ENCODE peak calls at places on chromosomes 6 and 20, in five cellular contexts. One of them, this sample, is unnamed.

GRCh38 chr20:35952480-35953410 is 1.6 kb downstream of the SCAND1 start:
- DNase-seq in stimulated activated naive CD8-positive, alpha-beta T cell treated with anti-CD3 and anti-CD28 coated beads, Interleukin-15, Interleukin-2, amounts not matched to agents 100 U/mL and 50 U/mL, for 24 hours: no peak
- DNase-seq in CD8-positive, alpha-beta T cell: no peak
- DNase-seq in NCI-H1092: no peak
- DNase-seq in LoVo: peak
- DNase-seq in this sample: no peak

GRCh38 chr6:148677594-148678476 is 69.0 kb upstream of the UST start:
- DNase-seq in stimulated activated naive CD8-positive, alpha-beta T cell treated with anti-CD3 and anti-CD28 coated beads, Interleukin-15, Interleukin-2, amounts not matched to agents 100 U/mL and 50 U/mL, for 24 hours: no peak
- DNase-seq in CD8-positive, alpha-beta T cell: no peak
- DNase-seq in NCI-H1092: no peak
- DNase-seq in LoVo: no peak
- DNase-seq in this sample: no peak

GRCh38 chr6:79570129-79570801 is 33.0 kb upstream of the LCA5 start:
- DNase-seq in stimulated activated naive CD8-positive, alpha-beta T cell treated with anti-CD3 and anti-CD28 coated beads, Interleukin-15, Interleukin-2, amounts not matched to agents 100 U/mL and 50 U/mL, for 24 hours: no peak
- DNase-seq in CD8-positive, alpha-beta T cell: no peak
- DNase-seq in NCI-H1092: no peak
- DNase-seq in LoVo: peak
- DNase-seq in this sample: no peak

GRCh38 chr6:67277312-67277711 is 1357.8 kb upstream of the ADGRB3 start:
- DNase-seq in stimulated activated naive CD8-positive, alpha-beta T cell treated with anti-CD3 and anti-CD28 coated beads, Interleukin-15, Interleukin-2, amounts not matched to agents 100 U/mL and 50 U/mL, for 24 hours: no peak
- DNase-seq in CD8-positive, alpha-beta T cell: no peak
- DNase-seq in NCI-H1092: no peak
- DNase-seq in LoVo: no peak
- DNase-seq in this sample: no peak

GRCh38 chr6:17845598-17845997 is 138.9 kb upstream of the NUP153 start:
- DNase-seq in stimulated activated naive CD8-positive, alpha-beta T cell treated with anti-CD3 and anti-CD28 coated beads, Interleukin-15, Interleukin-2, amounts not matched to agents 100 U/mL and 50 U/mL, for 24 hours: no peak
- DNase-seq in CD8-positive, alpha-beta T cell: no peak
- DNase-seq in NCI-H1092: no peak
- DNase-seq in LoVo: no peak
- DNase-seq in this sample: peak

GRCh38 chr20:31833130-31833930 is 12.1 kb downstream of the FOXS1 start:
- DNase-seq in stimulated activated naive CD8-positive, alpha-beta T cell treated with anti-CD3 and anti-CD28 coated beads, Interleukin-15, Interleukin-2, amounts not matched to agents 100 U/mL and 50 U/mL, for 24 hours: peak
- DNase-seq in CD8-positive, alpha-beta T cell: peak
- DNase-seq in NCI-H1092: no peak
- DNase-seq in LoVo: peak
- DNase-seq in this sample: peak

GRCh38 chr6:44234101-44235090 is 11.0 kb downstream of the SLC29A1 start:
- DNase-seq in stimulated activated naive CD8-positive, alpha-beta T cell treated with anti-CD3 and anti-CD28 coated beads, Interleukin-15, Interleukin-2, amounts not matched to agents 100 U/mL and 50 U/mL, for 24 hours: peak
- DNase-seq in CD8-positive, alpha-beta T cell: no peak
- DNase-seq in NCI-H1092: peak
- DNase-seq in LoVo: no peak
- DNase-seq in this sample: peak

GRCh38 chr6:117265425-117266266 is at the start of gene VGLL2:
- DNase-seq in stimulated activated naive CD8-positive, alpha-beta T cell treated with anti-CD3 and anti-CD28 coated beads, Interleukin-15, Interleukin-2, amounts not matched to agents 100 U/mL and 50 U/mL, for 24 hours: no peak
- DNase-seq in CD8-positive, alpha-beta T cell: no peak
- DNase-seq in NCI-H1092: no peak
- DNase-seq in LoVo: no peak
- DNase-seq in this sample: peak

GRCh38 chr6:164022632-164023031 is 608.1 kb downstream of the QKI start:
- DNase-seq in stimulated activated naive CD8-positive, alpha-beta T cell treated with anti-CD3 and anti-CD28 coated beads, Interleukin-15, Interleukin-2, amounts not matched to agents 100 U/mL and 50 U/mL, for 24 hours: no peak
- DNase-seq in CD8-positive, alpha-beta T cell: no peak
- DNase-seq in NCI-H1092: no peak
- DNase-seq in LoVo: no peak
- DNase-seq in this sample: no peak

GRCh38 chr6:35722121-35722761 is 14.6 kb upstream of the ARMC12 start:
- DNase-seq in stimulated activated naive CD8-positive, alpha-beta T cell treated with anti-CD3 and anti-CD28 coated beads, Interleukin-15, Interleukin-2, amounts not matched to agents 100 U/mL and 50 U/mL, for 24 hours: no peak
- DNase-seq in CD8-positive, alpha-beta T cell: no peak
- DNase-seq in NCI-H1092: no peak
- DNase-seq in LoVo: no peak
- DNase-seq in this sample: no peak

GRCh38 chr20:25622049-25622448 is 1.8 kb downstream of the NANP start:
- DNase-seq in stimulated activated naive CD8-positive, alpha-beta T cell treated with anti-CD3 and anti-CD28 coated beads, Interleukin-15, Interleukin-2, amounts not matched to agents 100 U/mL and 50 U/mL, for 24 hours: no peak
- DNase-seq in CD8-positive, alpha-beta T cell: no peak
- DNase-seq in NCI-H1092: no peak
- DNase-seq in LoVo: no peak
- DNase-seq in this sample: no peak

GRCh38 chr6:73519943-73520687 is 717 bp downstream of the EEF1A1 start:
- DNase-seq in stimulated activated naive CD8-positive, alpha-beta T cell treated with anti-CD3 and anti-CD28 coated beads, Interleukin-15, Interleukin-2, amounts not matched to agents 100 U/mL and 50 U/mL, for 24 hours: peak
- DNase-seq in CD8-positive, alpha-beta T cell: peak
- DNase-seq in NCI-H1092: no peak
- DNase-seq in LoVo: peak
- DNase-seq in this sample: peak

GRCh38 chr20:24350923-24351368 is 118.5 kb upstream of the SYNDIG1 start:
- DNase-seq in stimulated activated naive CD8-positive, alpha-beta T cell treated with anti-CD3 and anti-CD28 coated beads, Interleukin-15, Interleukin-2, amounts not matched to agents 100 U/mL and 50 U/mL, for 24 hours: no peak
- DNase-seq in CD8-positive, alpha-beta T cell: no peak
- DNase-seq in NCI-H1092: no peak
- DNase-seq in LoVo: no peak
- DNase-seq in this sample: no peak

GRCh38 chr6:52410979-52411378 is 9.2 kb upstream of the EFHC1 start:
- DNase-seq in stimulated activated naive CD8-positive, alpha-beta T cell treated with anti-CD3 and anti-CD28 coated beads, Interleukin-15, Interleukin-2, amounts not matched to agents 100 U/mL and 50 U/mL, for 24 hours: no peak
- DNase-seq in CD8-positive, alpha-beta T cell: no peak
- DNase-seq in NCI-H1092: no peak
- DNase-seq in LoVo: no peak
- DNase-seq in this sample: no peak

GRCh38 chr6:141252828-141253608 is 879.7 kb upstream of the GJE1 start:
- DNase-seq in stimulated activated naive CD8-positive, alpha-beta T cell treated with anti-CD3 and anti-CD28 coated beads, Interleukin-15, Interleukin-2, amounts not matched to agents 100 U/mL and 50 U/mL, for 24 hours: no peak
- DNase-seq in CD8-positive, alpha-beta T cell: no peak
- DNase-seq in NCI-H1092: no peak
- DNase-seq in LoVo: no peak
- DNase-seq in this sample: no peak

GRCh38 chr6:116282698-116283097 is 3.0 kb upstream of the TSPYL1 start:
- DNase-seq in stimulated activated naive CD8-positive, alpha-beta T cell treated with anti-CD3 and anti-CD28 coated beads, Interleukin-15, Interleukin-2, amounts not matched to agents 100 U/mL and 50 U/mL, for 24 hours: no peak
- DNase-seq in CD8-positive, alpha-beta T cell: no peak
- DNase-seq in NCI-H1092: no peak
- DNase-seq in LoVo: no peak
- DNase-seq in this sample: no peak

GRCh38 chr6:7879579-7879978 is 31.0 kb downstream of the TXNDC5 start:
- DNase-seq in stimulated activated naive CD8-positive, alpha-beta T cell treated with anti-CD3 and anti-CD28 coated beads, Interleukin-15, Interleukin-2, amounts not matched to agents 100 U/mL and 50 U/mL, for 24 hours: no peak
- DNase-seq in CD8-positive, alpha-beta T cell: no peak
- DNase-seq in NCI-H1092: no peak
- DNase-seq in LoVo: no peak
- DNase-seq in this sample: no peak

GRCh38 chr20:9051508-9051907 is 17.4 kb upstream of the PLCB4 start:
- DNase-seq in stimulated activated naive CD8-positive, alpha-beta T cell treated with anti-CD3 and anti-CD28 coated beads, Interleukin-15, Interleukin-2, amounts not matched to agents 100 U/mL and 50 U/mL, for 24 hours: no peak
- DNase-seq in CD8-positive, alpha-beta T cell: no peak
- DNase-seq in NCI-H1092: no peak
- DNase-seq in LoVo: peak
- DNase-seq in this sample: no peak

GRCh38 chr6:169316651-169317050 is 63.0 kb upstream of the THBS2 start:
- DNase-seq in stimulated activated naive CD8-positive, alpha-beta T cell treated with anti-CD3 and anti-CD28 coated beads, Interleukin-15, Interleukin-2, amounts not matched to agents 100 U/mL and 50 U/mL, for 24 hours: no peak
- DNase-seq in CD8-positive, alpha-beta T cell: no peak
- DNase-seq in NCI-H1092: no peak
- DNase-seq in LoVo: no peak
- DNase-seq in this sample: no peak

GRCh38 chr20:50746138-50746940 is 15.0 kb downstream of the PARD6B start:
- DNase-seq in stimulated activated naive CD8-positive, alpha-beta T cell treated with anti-CD3 and anti-CD28 coated beads, Interleukin-15, Interleukin-2, amounts not matched to agents 100 U/mL and 50 U/mL, for 24 hours: no peak
- DNase-seq in CD8-positive, alpha-beta T cell: no peak
- DNase-seq in NCI-H1092: no peak
- DNase-seq in LoVo: peak
- DNase-seq in this sample: no peak

GRCh38 chr6:143401636-143402370 is 48.7 kb downstream of the ADAT2 start:
- DNase-seq in stimulated activated naive CD8-positive, alpha-beta T cell treated with anti-CD3 and anti-CD28 coated beads, Interleukin-15, Interleukin-2, amounts not matched to agents 100 U/mL and 50 U/mL, for 24 hours: no peak
- DNase-seq in CD8-positive, alpha-beta T cell: no peak
- DNase-seq in NCI-H1092: no peak
- DNase-seq in LoVo: no peak
- DNase-seq in this sample: no peak

GRCh38 chr6:72248621-72249020 is 362.3 kb downstream of the RIMS1 start:
- DNase-seq in stimulated activated naive CD8-positive, alpha-beta T cell treated with anti-CD3 and anti-CD28 coated beads, Interleukin-15, Interleukin-2, amounts not matched to agents 100 U/mL and 50 U/mL, for 24 hours: no peak
- DNase-seq in CD8-positive, alpha-beta T cell: no peak
- DNase-seq in NCI-H1092: no peak
- DNase-seq in LoVo: no peak
- DNase-seq in this sample: no peak

GRCh38 chr6:79671605-79672266 is 40.6 kb downstream of the SH3BGRL2 start:
- DNase-seq in stimulated activated naive CD8-positive, alpha-beta T cell treated with anti-CD3 and anti-CD28 coated beads, Interleukin-15, Interleukin-2, amounts not matched to agents 100 U/mL and 50 U/mL, for 24 hours: peak
- DNase-seq in CD8-positive, alpha-beta T cell: peak
- DNase-seq in NCI-H1092: peak
- DNase-seq in LoVo: peak
- DNase-seq in this sample: no peak

GRCh38 chr6:9801255-9801757 is 613.6 kb downstream of the TFAP2A start:
- DNase-seq in stimulated activated naive CD8-positive, alpha-beta T cell treated with anti-CD3 and anti-CD28 coated beads, Interleukin-15, Interleukin-2, amounts not matched to agents 100 U/mL and 50 U/mL, for 24 hours: no peak
- DNase-seq in CD8-positive, alpha-beta T cell: no peak
- DNase-seq in NCI-H1092: no peak
- DNase-seq in LoVo: no peak
- DNase-seq in this sample: no peak

GRCh38 chr6:35052694-35053565 is 88.2 kb downstream of the TCP11 start:
- DNase-seq in stimulated activated naive CD8-positive, alpha-beta T cell treated with anti-CD3 and anti-CD28 coated beads, Interleukin-15, Interleukin-2, amounts not matched to agents 100 U/mL and 50 U/mL, for 24 hours: no peak
- DNase-seq in CD8-positive, alpha-beta T cell: no peak
- DNase-seq in NCI-H1092: no peak
- DNase-seq in LoVo: no peak
- DNase-seq in this sample: no peak

GRCh38 chr6:7134999-7135735 is 27.4 kb downstream of the RREB1 start:
- DNase-seq in stimulated activated naive CD8-positive, alpha-beta T cell treated with anti-CD3 and anti-CD28 coated beads, Interleukin-15, Interleukin-2, amounts not matched to agents 100 U/mL and 50 U/mL, for 24 hours: no peak
- DNase-seq in CD8-positive, alpha-beta T cell: no peak
- DNase-seq in NCI-H1092: no peak
- DNase-seq in LoVo: no peak
- DNase-seq in this sample: peak

GRCh38 chr6:151690303-151690702 is 117.2 kb upstream of the ESR1 start:
- DNase-seq in stimulated activated naive CD8-positive, alpha-beta T cell treated with anti-CD3 and anti-CD28 coated beads, Interleukin-15, Interleukin-2, amounts not matched to agents 100 U/mL and 50 U/mL, for 24 hours: no peak
- DNase-seq in CD8-positive, alpha-beta T cell: no peak
- DNase-seq in NCI-H1092: no peak
- DNase-seq in LoVo: no peak
- DNase-seq in this sample: no peak

GRCh38 chr6:42378125-42378524 is 73.6 kb downstream of the TRERF1 start:
- DNase-seq in stimulated activated naive CD8-positive, alpha-beta T cell treated with anti-CD3 and anti-CD28 coated beads, Interleukin-15, Interleukin-2, amounts not matched to agents 100 U/mL and 50 U/mL, for 24 hours: no peak
- DNase-seq in CD8-positive, alpha-beta T cell: no peak
- DNase-seq in NCI-H1092: no peak
- DNase-seq in LoVo: no peak
- DNase-seq in this sample: no peak

GRCh38 chr6:141851063-141851462 is 281.7 kb upstream of the GJE1 start:
- DNase-seq in stimulated activated naive CD8-positive, alpha-beta T cell treated with anti-CD3 and anti-CD28 coated beads, Interleukin-15, Interleukin-2, amounts not matched to agents 100 U/mL and 50 U/mL, for 24 hours: no peak
- DNase-seq in CD8-positive, alpha-beta T cell: no peak
- DNase-seq in NCI-H1092: no peak
- DNase-seq in LoVo: no peak
- DNase-seq in this sample: no peak

GRCh38 chr20:1108437-1108920 is 9.9 kb upstream of the PSMF1 start:
- DNase-seq in stimulated activated naive CD8-positive, alpha-beta T cell treated with anti-CD3 and anti-CD28 coated beads, Interleukin-15, Interleukin-2, amounts not matched to agents 100 U/mL and 50 U/mL, for 24 hours: peak
- DNase-seq in CD8-positive, alpha-beta T cell: peak
- DNase-seq in NCI-H1092: peak
- DNase-seq in LoVo: peak
- DNase-seq in this sample: peak

GRCh38 chr6:114783083-114783482 is 440.3 kb upstream of the HS3ST5 start:
- DNase-seq in stimulated activated naive CD8-positive, alpha-beta T cell treated with anti-CD3 and anti-CD28 coated beads, Interleukin-15, Interleukin-2, amounts not matched to agents 100 U/mL and 50 U/mL, for 24 hours: no peak
- DNase-seq in CD8-positive, alpha-beta T cell: no peak
- DNase-seq in NCI-H1092: no peak
- DNase-seq in LoVo: no peak
- DNase-seq in this sample: no peak